ENCODE peak calls at places on chromosomes 3 and 15, in five cellular contexts. M, V, O, E and Z are unnamed samples.

GRCh38 chr3:158732856-158733200 is 571 bp upstream of the RARRES1 start:
- DNase-seq in M (no peak), O (no peak), V (no peak), E (no peak), Z (no peak)

GRCh38 chr3:21188459-21188858 is 562.6 kb downstream of the ZNF385D start:
- DNase-seq in E (no peak), M (no peak), O (no peak), V (no peak), Z (no peak)

GRCh38 chr15:62976301-62976842 is 66.2 kb upstream of the TPM1 start:
- DNase-seq in O (no peak), V (peak; percentile 73), E (no peak), M (no peak), Z (no peak)

GRCh38 chr3:12675115-12675810 is 11.3 kb upstream of the RAF1 start:
- DNase-seq in O (no peak), V (no peak), E (no peak), M (no peak), Z (no peak)

GRCh38 chr3:127671523-127672428 is 976 bp upstream of the ABTB1 start:
- DNase-seq in O (no peak), V (no peak), E (peak; percentile 16), M (peak; percentile 38), Z (no peak)

GRCh38 chr3:127218457-127218922 is 25.6 kb downstream of the PRR23E start:
- DNase-seq in O (no peak), M (no peak), E (no peak), V (no peak), Z (no peak)

GRCh38 chr3:47605646-47606045 is 27.0 kb upstream of the CSPG5 start:
- DNase-seq in V (peak; percentile 64), M (no peak), E (no peak), O (no peak), Z (no peak)

GRCh38 chr3:52110502-52110901 is 43.7 kb downstream of the POC1A start:
- DNase-seq in E (no peak), M (no peak), O (no peak), V (no peak), Z (no peak)

GRCh38 chr3:53278667-53279066 is 22.8 kb upstream of the TKT start:
- DNase-seq in O (no peak), M (no peak), E (no peak), V (no peak), Z (no peak)